ENCODE peak calls at places on chromosomes 13 and 19, in nine cellular contexts. S, A, X, C, U, Z, D, N and M are unnamed samples.

GRCh38 chr13:72541674-72542073 is 185.8 kb downstream of the MZT1 start:
- DNase-seq in N (no peak), A (no peak), U (no peak), Z (no peak), C (no peak), S (no peak), X (no peak), D (no peak), M (no peak)

GRCh38 chr19:5968431-5969373 is 9.2 kb downstream of the RANBP3 start:
- DNase-seq in Z (no peak), A (no peak), S (peak; percentile 56), X (no peak), D (no peak), U (no peak), N (peak; percentile 26), C (no peak), M (no peak)

GRCh38 chr19:46974181-46974580 is 45.5 kb upstream of the NPAS1 start:
- DNase-seq in Z (no peak), D (peak; percentile 43), X (no peak), A (no peak), S (no peak), U (no peak), C (no peak), N (no peak), M (no peak)

GRCh38 chr13:39804332-39805231 is 149.1 kb downstream of the COG6 start:
- DNase-seq in S (no peak), X (no peak), A (no peak), U (no peak), C (no peak), D (no peak), Z (no peak), N (no peak), M (no peak)

GRCh38 chr19:33868076-33868735 is 71.5 kb downstream of the KCTD15 start:
- DNase-seq in Z (no peak), N (no peak), U (peak; percentile 17), D (no peak), A (no peak), S (no peak), X (no peak), C (no peak), M (no peak)

GRCh38 chr13:60572003-60572792 is 175.2 kb downstream of the TDRD3 start:
- DNase-seq in X (peak; percentile 1), C (no peak), A (no peak), N (peak; percentile 77), U (no peak), S (no peak), Z (no peak), D (peak; percentile 66), M (no peak)

GRCh38 chr19:31110331-31110730 is 238.9 kb downstream of the TSHZ3 start:
- DNase-seq in D (peak; percentile 33), X (peak; percentile 41), C (no peak), S (no peak), U (no peak), A (no peak), Z (no peak), N (no peak), M (no peak)

GRCh38 chr13:39417643-39418042 is 185.3 kb downstream of the LHFPL6 start:
- DNase-seq in C (no peak), Z (no peak), D (peak; percentile 78), S (no peak), N (peak; percentile 42), A (no peak), X (peak; percentile 68), U (no peak), M (no peak)

GRCh38 chr13:49305824-49306425 is 58.2 kb downstream of the CDADC1 start:
- DNase-seq in Z (no peak), X (no peak), C (no peak), D (no peak), S (no peak), A (no peak), U (no peak), N (no peak), M (no peak)

GRCh38 chr13:112970552-112971287 is 1.7 kb downstream of the MCF2L start:
- DNase-seq in Z (no peak), X (no peak), S (no peak), D (peak; percentile 5), C (no peak), U (no peak), A (no peak), N (no peak), M (no peak)

GRCh38 chr13:101554420-101555125 is 102.1 kb downstream of the ITGBL1 start:
- DNase-seq in U (no peak), A (no peak), D (peak; percentile 62), X (no peak), C (no peak), N (no peak), S (no peak), Z (no peak), M (no peak)

GRCh38 chr19:23071087-23071511 is 45.7 kb upstream of the ZNF730 start:
- DNase-seq in Z (peak; percentile 27), C (no peak), U (no peak), D (peak; percentile 53), S (no peak), A (no peak), X (no peak), N (peak; percentile 10), M (no peak)

GRCh38 chr13:45295536-45295935 is 45.4 kb downstream of the TPT1 start:
- DNase-seq in C (no peak), D (no peak), Z (no peak), S (no peak), N (peak; percentile 52), A (no peak), X (no peak), U (no peak), M (no peak)

GRCh38 chr19:29526730-29527499 is 1.1 kb downstream of the VSTM2B start:
- DNase-seq in N (no peak), U (no peak), Z (peak; percentile 12), A (no peak), S (no peak), C (no peak), X (no peak), D (no peak), M (no peak)

GRCh38 chr19:49652723-49653465 is 10.9 kb downstream of the SCAF1 start:
- DNase-seq in Z (no peak), C (no peak), A (no peak), D (no peak), N (no peak), S (no peak), X (no peak), U (no peak), M (no peak)

GRCh38 chr19:39031368-39032163 is 783 bp downstream of the FBXO27 start:
- DNase-seq in Z (peak; percentile 25), S (peak; percentile 96), X (peak; percentile 98), N (peak; percentile 76), C (peak; percentile 54), U (peak; percentile 98), D (peak; percentile 89), A (peak; percentile 52), M (peak; percentile 30)

GRCh38 chr13:55792544-55793178 is 1348.1 kb upstream of the PRR20A start:
- DNase-seq in Z (no peak), X (no peak), D (no peak), U (no peak), N (no peak), S (no peak), A (no peak), C (no peak), M (no peak)

GRCh38 chr13:32734511-32734910 is 148.3 kb downstream of the PDS5B start:
- DNase-seq in N (no peak), D (peak; percentile 78), C (no peak), U (no peak), X (peak; percentile 22), S (no peak), A (no peak), Z (no peak), M (no peak)

GRCh38 chr13:49926019-49926418 is 10.1 kb downstream of the SPRYD7 start:
- DNase-seq in D (no peak), U (no peak), C (no peak), A (no peak), X (no peak), S (no peak), N (no peak), Z (no peak), M (no peak)

GRCh38 chr19:2950286-2951124 is 5.7 kb upstream of the ZNF77 start:
- DNase-seq in Z (peak; percentile 98), X (peak; percentile 98), C (peak; percentile 100), N (peak; percentile 100), S (peak; percentile 100), D (peak; percentile 100), U (peak; percentile 100), A (peak; percentile 100), M (peak; percentile 99)

GRCh38 chr19:46428278-46429141 is at the start of gene PNMA8C:
- DNase-seq in S (peak; percentile 71), Z (peak; percentile 26), U (peak; percentile 50), C (peak; percentile 24), D (peak; percentile 67), X (no peak), A (peak; percentile 86), N (peak; percentile 57), M (no peak)

GRCh38 chr13:99956473-99957349 is 14.9 kb downstream of the ZIC5 start:
- DNase-seq in D (no peak), C (no peak), Z (peak; percentile 59), S (no peak), A (no peak), N (peak; percentile 31), U (no peak), X (peak; percentile 17), M (no peak)

GRCh38 chr13:42832341-42833153 is 51.2 kb downstream of the FAM216B start:
- DNase-seq in D (peak; percentile 86), Z (no peak), C (no peak), A (no peak), S (no peak), X (peak; percentile 16), U (peak; percentile 29), N (peak; percentile 14), M (no peak)

GRCh38 chr19:16386619-16387240 is 62.1 kb downstream of the KLF2 start:
- DNase-seq in Z (peak; percentile 37), S (no peak), U (peak; percentile 50), C (peak; percentile 39), X (peak; percentile 46), D (peak; percentile 53), N (peak; percentile 87), A (peak; percentile 56), M (peak; percentile 44)

GRCh38 chr19:524062-524674 is 7.4 kb upstream of the CDC34 start:
- DNase-seq in C (no peak), S (no peak), A (no peak), U (no peak), D (no peak), N (no peak), X (no peak), Z (peak; percentile 59), M (no peak)

GRCh38 chr19:38264486-38265212 is at the start of gene SPINT2:
- DNase-seq in N (peak; percentile 40), D (no peak), S (peak; percentile 94), X (no peak), C (peak; percentile 26), A (no peak), Z (peak; percentile 47), U (no peak), M (no peak)

GRCh38 chr19:9597027-9597426 is 12.7 kb upstream of the ZNF121 start:
- DNase-seq in N (no peak), C (no peak), Z (no peak), U (no peak), S (no peak), X (no peak), A (no peak), D (peak; percentile 91), M (no peak)

GRCh38 chr13:86976521-86977324 is 694.4 kb upstream of the SLITRK5 start:
- DNase-seq in N (no peak), C (no peak), U (no peak), S (no peak), X (no peak), D (no peak), Z (no peak), A (no peak), M (no peak)

GRCh38 chr19:13022111-13022858 is 27.0 kb downstream of the NFIX start:
- DNase-seq in X (no peak), A (no peak), C (no peak), Z (peak; percentile 91), D (no peak), S (peak; percentile 49), N (peak; percentile 45), U (no peak), M (no peak)

GRCh38 chr19:54684537-54684936 is 21.8 kb downstream of the LILRB4 start:
- DNase-seq in S (no peak), N (peak; percentile 67), D (peak; percentile 2), A (peak; percentile 8), X (peak; percentile 57), Z (no peak), C (no peak), U (no peak), M (no peak)

GRCh38 chr13:21670006-21670882 is 629 bp upstream of the FGF9 start:
- DNase-seq in N (peak; percentile 32), C (peak; percentile 50), S (peak; percentile 62), U (peak; percentile 48), X (peak; percentile 49), Z (peak; percentile 80), D (peak; percentile 58), A (no peak), M (peak; percentile 30)